ENCODE peak calls at places on chromosome 22, in six cellular contexts. F is HepG2, J is A549, S is K562, H is IMR-90, L is GM12878. C is an unnamed sample.

GRCh38 chr22:18929459-18929858 is 6.6 kb downstream of the PRODH start:
- DNase-seq in L (no peak), J (no peak), H (no peak), S (no peak), F (no peak), C (no peak)

GRCh38 chr22:37735054-37735453 is 38.2 kb downstream of the TRIOBP start:
- DNase-seq in L (no peak), F (peak), J (peak), S (peak), H (no peak), C (peak)

GRCh38 chr22:38966379-38966700 is 8.9 kb downstream of the APOBEC3A start:
- DNase-seq in F (no peak), H (no peak), J (no peak), L (no peak), S (peak), C (no peak)

GRCh38 chr22:28034760-28035401 is 115.8 kb upstream of the PITPNB start:
- DNase-seq in L (no peak), S (peak), H (peak), J (no peak), F (no peak), C (no peak)

GRCh38 chr22:49849161-49850020 is 4.3 kb upstream of the ZBED4 start:
- DNase-seq in S (no peak), J (no peak), L (no peak), H (no peak), F (no peak), C (no peak)

GRCh38 chr22:20228055-20228938 is 39.8 kb downstream of the RTN4R start:
- DNase-seq in F (no peak), S (no peak), J (no peak), H (no peak), L (no peak), C (no peak)

GRCh38 chr22:36144886-36145541 is 15.5 kb downstream of the APOL3 start:
- DNase-seq in S (peak), L (no peak), J (peak), F (peak), H (peak), C (peak)

GRCh38 chr22:41899110-41899509 is 15.8 kb downstream of the SHISA8 start:
- DNase-seq in F (no peak), J (no peak), S (no peak), H (no peak), L (no peak), C (no peak)

GRCh38 chr22:47920380-47920959 is 1158.0 kb downstream of the TBC1D22A start:
- DNase-seq in H (no peak), S (no peak), L (no peak), J (no peak), F (no peak), C (no peak)

GRCh38 chr22:49971232-49972162 is 10.9 kb downstream of the PIM3 start:
- DNase-seq in F (no peak), S (peak), L (no peak), H (no peak), J (peak), C (no peak)

GRCh38 chr22:42434283-42434682 is 2.1 kb upstream of the NFAM1 start:
- DNase-seq in H (no peak), L (no peak), S (no peak), J (no peak), F (no peak), C (no peak)

GRCh38 chr22:22161924-22162851 is 82.4 kb upstream of the VPREB1 start:
- DNase-seq in H (no peak), J (no peak), S (peak), L (peak), F (no peak), C (no peak)

GRCh38 chr22:38184788-38185187 is 3.2 kb upstream of the PLA2G6 start:
- DNase-seq in F (no peak), L (no peak), J (no peak), H (no peak), S (no peak), C (no peak)

GRCh38 chr22:19620742-19621371 is 93.4 kb upstream of the SEPTIN5 start:
- DNase-seq in F (no peak), L (no peak), H (no peak), J (no peak), S (no peak), C (no peak)

GRCh38 chr22:37549704-37550059 is 10.6 kb upstream of the CDC42EP1 start:
- DNase-seq in S (no peak), F (no peak), J (no peak), L (no peak), H (peak), C (no peak)

DNA sequence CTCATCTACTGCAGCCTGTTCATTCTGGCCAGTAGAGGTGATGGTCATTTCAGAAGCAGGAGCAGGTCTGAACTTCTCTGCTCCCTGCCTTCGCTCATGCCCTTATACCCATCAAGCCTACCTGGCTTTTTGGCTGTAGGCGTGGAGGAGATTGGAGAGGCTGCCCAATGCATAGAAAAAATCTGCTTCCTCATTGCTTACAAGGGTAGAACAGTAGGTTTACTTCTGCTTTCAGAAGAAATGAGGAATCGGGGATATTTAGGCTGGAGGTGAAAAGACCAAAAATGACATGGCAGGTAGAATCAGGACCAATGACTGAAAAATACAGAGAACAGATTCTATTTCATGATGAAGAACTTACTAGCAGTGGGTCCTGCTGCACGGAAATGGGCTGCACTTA is 72.9 kb upstream of the YWHAH start:
- DNase-seq in L (no peak), H (no peak), S (no peak), F (no peak), J (no peak), C (no peak)
- TF ChIP-seq BHLHE40 in L (no peak), H (no peak), S (no peak), F (no peak), J (no peak), C (no peak)

DNA sequence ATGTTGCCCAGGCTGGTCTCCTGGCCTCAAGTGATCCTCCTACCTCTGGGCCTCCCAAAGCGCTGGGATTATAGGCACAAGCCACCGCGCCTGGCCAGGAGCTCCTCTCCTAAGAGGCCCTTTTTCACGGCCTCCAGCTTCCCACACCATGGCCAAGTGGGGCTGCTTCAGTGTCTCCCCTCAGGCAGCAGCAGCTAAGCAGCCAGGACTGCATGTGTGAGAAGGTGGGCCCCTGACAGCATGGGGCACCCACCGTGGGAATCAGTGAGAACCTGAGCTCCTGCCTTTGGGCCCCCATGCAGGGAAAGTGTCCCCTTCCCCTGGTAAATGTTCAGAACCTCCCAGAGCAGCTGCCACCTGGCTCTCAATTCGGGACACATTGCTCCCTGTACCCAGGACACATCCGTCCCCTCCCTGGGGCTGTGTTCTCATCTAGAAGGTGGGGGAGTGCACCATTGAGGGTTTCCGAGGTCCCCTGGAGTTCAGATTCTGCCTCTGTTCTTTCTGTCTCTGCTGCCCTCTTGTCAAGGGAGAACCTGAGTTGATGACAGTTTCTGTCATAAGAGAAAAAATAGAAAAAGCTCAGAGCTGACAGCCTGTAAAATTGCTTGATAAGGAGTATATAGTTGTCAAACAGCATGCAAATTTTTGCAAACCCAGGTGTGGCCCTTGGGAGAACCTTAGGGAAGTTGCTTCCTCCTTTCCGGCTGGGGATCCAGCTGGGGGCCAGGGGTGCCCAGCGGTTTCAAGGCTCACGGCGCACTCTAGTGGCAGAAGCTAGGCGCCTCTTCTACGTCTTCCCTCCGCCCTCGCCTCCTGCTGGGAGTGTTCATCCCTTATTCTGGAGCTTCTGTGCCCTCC is 29.7 kb downstream of the FAM83F start:
- DNase-seq in J (peak), S (peak), F (peak), L (no peak), H (peak), C (peak)
- TF ChIP-seq BHLHE40 in J (no peak), S (no peak), F (no peak), L (no peak), H (no peak), C (no peak)

GRCh38 chr22:17140022-17140421 is 18.9 kb upstream of the TMEM121B start:
- DNase-seq in L (no peak), J (no peak), S (no peak), H (no peak), F (no peak), C (no peak)
- TF ChIP-seq BHLHE40 in L (no peak), J (no peak), S (no peak), H (no peak), F (no peak), C (no peak)

GRCh38 chr22:30402036-30402759 is 5.4 kb downstream of the SEC14L2 start:
- DNase-seq in L (no peak), H (no peak), S (peak), F (no peak), J (no peak), C (no peak)
- TF ChIP-seq BHLHE40 in L (no peak), H (no peak), S (no peak), F (no peak), J (no peak), C (no peak)

DNA sequence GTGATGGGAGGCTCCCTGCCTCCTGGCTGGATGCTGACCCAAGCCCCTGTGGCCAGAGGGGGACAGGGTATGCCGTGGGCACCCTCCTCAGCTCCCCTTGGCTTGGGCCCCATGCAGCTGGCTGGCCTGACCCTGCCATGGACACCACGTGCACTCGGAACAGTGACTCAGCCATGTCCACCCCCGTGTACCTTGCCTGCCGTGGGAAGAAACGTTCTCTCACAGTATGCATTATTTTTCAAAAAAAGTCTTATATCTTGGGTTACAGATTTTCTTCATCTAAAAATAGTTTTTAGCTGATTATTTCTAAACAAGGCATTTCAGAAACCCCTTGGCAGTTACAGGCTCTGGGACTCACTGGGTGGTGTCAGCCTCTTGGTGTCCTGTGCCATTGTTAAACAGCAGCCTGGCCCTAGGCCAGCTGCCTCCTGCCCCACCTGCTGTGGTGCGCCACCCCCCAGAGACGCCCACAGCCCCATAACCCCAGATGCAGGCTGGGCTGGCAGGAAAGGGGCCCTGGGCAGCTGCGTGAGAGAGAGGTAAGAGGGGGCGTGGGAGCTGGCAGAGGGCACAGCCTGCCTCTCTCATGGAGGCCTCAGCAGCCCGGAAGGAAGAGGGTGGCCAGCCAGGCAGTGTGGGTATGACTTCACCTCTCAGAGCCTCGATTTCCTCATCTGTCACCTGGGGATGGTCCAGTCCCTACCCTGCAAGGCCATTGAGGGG is 99.8 kb downstream of the MORC2 start:
- DNase-seq in J (no peak), L (no peak), H (peak), S (no peak), F (no peak), C (no peak)
- TF ChIP-seq BHLHE40 in J (no peak), L (no peak), H (peak), S (no peak), F (no peak), C (no peak)

GRCh38 chr22:34036936-34037335 is 116.7 kb upstream of the LARGE1 start:
- DNase-seq in J (no peak), F (no peak), S (no peak), L (no peak), H (no peak), C (no peak)
- TF ChIP-seq BHLHE40 in J (no peak), F (no peak), S (no peak), L (no peak), H (no peak), C (no peak)